ENCODE peak calls at places on chromosome 21, in seven cellular contexts. V is mammary epithelial cell, A is IMR-90, C is brain microvascular endothelial cell, P is bronchial epithelial cell, W is WERI-Rb-1, Z is thyroid gland. E is an unnamed sample.

GRCh38 chr21:46410516-46410915 is 48.2 kb upstream of the DIP2A start:
- DNase-seq in V (no peak), A (no peak), C (no peak), P (no peak), W (no peak), Z (no peak), E (no peak)

GRCh38 chr21:45994738-45995685 is 13.4 kb downstream of the COL6A1 start:
- DNase-seq in V (no peak), A (no peak), C (no peak), P (no peak), W (peak; percentile 62), Z (no peak), E (no peak)

GRCh38 chr21:24759348-24760118 is 847.7 kb downstream of the MRPL39 start:
- DNase-seq in V (no peak), A (no peak), C (no peak), P (no peak), W (no peak), Z (no peak), E (no peak)

GRCh38 chr21:45970674-45971486 is 10.7 kb upstream of the COL6A1 start:
- DNase-seq in V (no peak), A (peak; percentile 44), C (no peak), P (no peak), W (peak; percentile 87), Z (peak; percentile 47), E (peak; percentile 6)

GRCh38 chr21:36135391-36136094 is 664 bp downstream of the CBR3 start:
- DNase-seq in V (peak; percentile 86), A (peak; percentile 83), C (peak; percentile 74), P (peak; percentile 79), W (peak; percentile 78), Z (peak; percentile 48), E (peak; percentile 86)

GRCh38 chr21:35236090-35236489 is 187.0 kb upstream of the RUNX1 start:
- DNase-seq in V (no peak), A (no peak), C (no peak), P (no peak), W (no peak), Z (no peak), E (no peak)

GRCh38 chr21:36859744-36860501 is 106.5 kb downstream of the HLCS start:
- DNase-seq in V (peak; percentile 21), A (peak; percentile 29), C (peak; percentile 49), P (peak; percentile 67), W (peak; percentile 41), Z (peak; percentile 27), E (peak; percentile 72)

GRCh38 chr21:41235214-41235613 is 67.3 kb downstream of the BACE2 start:
- DNase-seq in V (no peak), A (no peak), C (no peak), P (no peak), W (no peak), Z (no peak), E (no peak)

GRCh38 chr21:29499734-29500343 is 201.1 kb downstream of the BACH1 start:
- DNase-seq in V (peak; percentile 51), A (no peak), C (peak; percentile 45), P (peak; percentile 46), W (peak; percentile 80), Z (no peak), E (peak; percentile 57)

GRCh38 chr21:38956791-38957571 is 151.3 kb downstream of the ETS2 start:
- DNase-seq in V (no peak), A (peak; percentile 40), C (no peak), P (no peak), W (peak; percentile 52), Z (no peak), E (peak; percentile 24)

GRCh38 chr21:23119491-23119890 is 2121.3 kb downstream of the NCAM2 start:
- DNase-seq in V (no peak), A (no peak), C (no peak), P (no peak), W (no peak), Z (no peak), E (no peak)

GRCh38 chr21:46515109-46515508 is 56.4 kb downstream of the DIP2A start:
- DNase-seq in V (no peak), A (peak; percentile 13), C (no peak), P (peak; percentile 65), W (no peak), Z (peak; percentile 66), E (peak; percentile 76)

GRCh38 chr21:27802816-27803475 is 836.1 kb upstream of the ADAMTS5 start:
- DNase-seq in V (peak; percentile 43), A (peak; percentile 31), C (peak; percentile 40), P (no peak), W (peak; percentile 26), Z (no peak), E (peak; percentile 51)

GRCh38 chr21:41207401-41208388 is 39.7 kb downstream of the BACE2 start:
- DNase-seq in V (peak; percentile 94), A (peak; percentile 86), C (peak; percentile 73), P (peak; percentile 77), W (no peak), Z (peak; percentile 79), E (peak; percentile 81)

GRCh38 chr21:28436286-28436932 is 556.3 kb downstream of the LTN1 start:
- DNase-seq in V (peak; percentile 50), A (peak; percentile 77), C (peak; percentile 37), P (peak; percentile 88), W (no peak), Z (no peak), E (peak; percentile 84)

GRCh38 chr21:45157932-45158331 is 83.6 kb downstream of the ADARB1 start:
- DNase-seq in V (no peak), A (no peak), C (no peak), P (no peak), W (no peak), Z (no peak), E (no peak)

GRCh38 chr21:32207096-32207716 is 71.6 kb downstream of the MIS18A start:
- DNase-seq in V (no peak), A (no peak), C (no peak), P (no peak), W (peak; percentile 51), Z (no peak), E (no peak)

GRCh38 chr21:29215709-29216108 is 83.0 kb upstream of the BACH1 start:
- DNase-seq in V (no peak), A (peak; percentile 41), C (no peak), P (no peak), W (peak; percentile 55), Z (no peak), E (no peak)

GRCh38 chr21:44947111-44947929 is 7.5 kb downstream of the SLX9 start:
- DNase-seq in V (no peak), A (no peak), C (no peak), P (no peak), W (no peak), Z (peak; percentile 2), E (peak; percentile 67)

GRCh38 chr21:35643176-35643575 is 417.1 kb downstream of the SETD4 start:
- DNase-seq in V (peak; percentile 68), A (peak; percentile 39), C (no peak), P (peak; percentile 73), W (no peak), Z (no peak), E (peak; percentile 69)

GRCh38 chr21:41361786-41362604 is at the start of gene MX2:
- DNase-seq in V (no peak), A (peak; percentile 81), C (peak; percentile 40), P (peak; percentile 55), W (no peak), Z (peak; percentile 20), E (no peak)

DNA sequence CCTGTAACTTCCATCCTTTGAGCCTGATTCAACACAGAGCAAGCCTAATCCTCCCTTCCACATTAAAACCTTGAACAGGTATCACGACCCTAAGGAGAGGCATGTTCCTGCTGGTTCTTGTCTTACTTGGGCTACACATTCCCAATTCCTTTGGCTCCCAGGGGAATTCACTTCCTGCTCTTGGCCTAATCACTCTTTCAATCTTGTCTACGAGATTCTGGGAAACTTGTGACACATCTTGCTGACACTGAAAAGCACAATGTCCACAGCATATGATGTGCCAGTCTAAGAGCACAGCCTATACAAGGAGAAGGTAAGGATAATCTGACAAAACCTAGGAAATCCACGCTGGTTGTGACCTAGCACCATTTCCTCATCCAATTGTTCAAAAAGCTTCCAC is 163.9 kb downstream of the GABPA start:
- DNase-seq in V (no peak), A (no peak), C (peak; percentile 25), P (peak; percentile 31), W (no peak), Z (no peak), E (peak; percentile 49)
- H3K4me3 ChIP-seq in V (no peak overlapping the region), A (no peak overlapping the region), C (no peak overlapping the region), P (no peak overlapping the region), W (no peak overlapping the region), Z (no peak overlapping the region), E (no peak overlapping the region)

GRCh38 chr21:31117046-31117916 is 79.0 kb upstream of the KRTAP19-8 start:
- DNase-seq in V (peak; percentile 73), A (peak; percentile 86), C (peak; percentile 69), P (peak; percentile 86), W (no peak), Z (no peak), E (peak; percentile 90)
- TF ChIP-seq CTCF in V (peak; percentile 15), A (peak; percentile 2), C (peak; percentile 31), P (no peak), W (no peak), Z (no peak), E (peak; percentile 18)

GRCh38 chr21:34180406-34180805 is 107.0 kb downstream of the MRPS6 start:
- DNase-seq in V (no peak), A (no peak), C (no peak), P (no peak), W (no peak), Z (no peak), E (no peak)

GRCh38 chr21:34181418-34181817 is 108.0 kb downstream of the MRPS6 start:
- DNase-seq in V (no peak), A (no peak), C (no peak), P (no peak), W (no peak), Z (no peak), E (no peak)

GRCh38 chr21:34180826-34181359 is 107.5 kb downstream of the MRPS6 start:
- DNase-seq in V (no peak), A (no peak), C (no peak), P (no peak), W (no peak), Z (peak; percentile 41), E (no peak)

GRCh38 chr21:34177919-34178567 is 104.7 kb downstream of the MRPS6 start:
- DNase-seq in V (no peak), A (no peak), C (no peak), P (no peak), W (no peak), Z (no peak), E (no peak)

GRCh38 chr21:34179204-34179935 is 106.0 kb downstream of the MRPS6 start:
- DNase-seq in V (no peak), A (no peak), C (no peak), P (no peak), W (no peak), Z (no peak), E (no peak)
- H3K4me3 ChIP-seq in V (no peak overlapping the region), A (no peak overlapping the region), C (no peak overlapping the region), P (no peak overlapping the region), W (no peak overlapping the region), Z (no peak overlapping the region), E (no peak overlapping the region)

DNA sequence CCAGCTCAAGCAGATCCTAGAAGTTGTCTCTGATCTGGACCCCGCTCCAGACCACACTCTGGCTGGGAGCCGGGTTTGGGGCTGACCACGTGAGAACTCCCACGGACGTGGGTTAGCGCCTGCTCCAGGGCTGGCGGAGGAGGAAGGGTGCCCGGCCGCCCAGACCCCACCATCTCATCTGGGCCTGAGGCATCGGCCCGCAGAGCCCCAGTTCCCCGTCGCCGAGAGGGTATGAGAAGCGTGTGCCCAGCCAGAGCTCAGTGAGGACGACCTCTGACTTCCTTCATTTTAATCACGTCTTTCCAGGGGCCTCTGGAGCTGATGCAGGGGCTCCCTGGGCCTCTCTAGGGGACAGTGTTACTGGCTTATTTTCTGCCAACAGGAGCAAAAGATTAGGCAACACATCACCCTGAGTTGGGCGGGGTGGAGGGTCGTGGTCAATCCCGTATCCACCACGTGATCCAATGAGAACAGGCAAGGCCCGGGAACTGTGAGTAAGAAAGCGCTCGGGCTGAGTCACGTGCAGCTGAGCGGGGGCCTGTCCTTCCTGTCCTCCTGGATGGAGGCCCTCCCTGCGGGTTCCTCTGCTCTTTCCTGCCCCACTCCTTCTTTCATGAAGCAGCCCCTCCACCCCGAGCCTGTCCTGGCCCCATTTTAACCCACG is 81.1 kb downstream of the SIK1 start:
- DNase-seq in V (peak; percentile 66), A (peak; percentile 85), C (peak; percentile 67), P (peak; percentile 80), W (no peak), Z (no peak), E (peak; percentile 88)
- TF ChIP-seq CTCF in V (no peak), A (no peak), C (no peak), P (no peak), W (no peak), Z (no peak), E (no peak)

E was measured in epithelial cell of esophagus.